ENCODE peak calls at places on chromosome 5, in six cellular contexts. V, S, A, H, T and G are unnamed samples.

GRCh38 chr5:95995947-95996489 is 34.4 kb upstream of the ELL2 start:
- DNase-seq in V (no peak), S (no peak), A (no peak), H (no peak), T (no peak), G (no peak)

GRCh38 chr5:128202320-128202719 is 118.8 kb downstream of the SLC12A2 start:
- DNase-seq in V (no peak), S (no peak), A (no peak), H (no peak), T (peak), G (no peak)

GRCh38 chr5:138748630-138749081 is 4.6 kb upstream of the CTNNA1 start:
- DNase-seq in V (no peak), S (no peak), A (no peak), H (no peak), T (no peak), G (no peak)

GRCh38 chr5:53479656-53480473 is 564 bp upstream of the FST start:
- DNase-seq in V (no peak), S (no peak), A (no peak), H (peak), T (peak), G (no peak)

GRCh38 chr5:115389799-115390382 is 93.4 kb upstream of the CCDC112 start:
- DNase-seq in V (no peak), S (no peak), A (no peak), H (no peak), T (no peak), G (no peak)

GRCh38 chr5:127958421-127959011 is 125.0 kb upstream of the SLC12A2 start:
- DNase-seq in V (peak), S (no peak), A (no peak), H (no peak), T (no peak), G (no peak)

GRCh38 chr5:35393901-35394300 is 163.6 kb upstream of the PRLR start:
- DNase-seq in V (no peak), S (no peak), A (no peak), H (no peak), T (no peak), G (no peak)

GRCh38 chr5:96709152-96709821 is 47.1 kb downstream of the CAST start:
- DNase-seq in V (no peak), S (no peak), A (no peak), H (no peak), T (peak), G (no peak)

GRCh38 chr5:171029401-171029800 is 167.6 kb downstream of the RANBP17 start:
- DNase-seq in V (no peak), S (no peak), A (no peak), H (no peak), T (no peak), G (no peak)

GRCh38 chr5:94908889-94909480 is 290.5 kb downstream of the SLF1 start:
- DNase-seq in V (peak), S (no peak), A (no peak), H (no peak), T (peak), G (no peak)

GRCh38 chr5:86118542-86118941 is 499.2 kb upstream of the COX7C start:
- DNase-seq in V (no peak), S (no peak), A (no peak), H (no peak), T (no peak), G (no peak)

GRCh38 chr5:80193421-80193820 is 62.4 kb downstream of the SERINC5 start:
- DNase-seq in V (no peak), S (no peak), A (no peak), H (no peak), T (no peak), G (no peak)

GRCh38 chr5:35162848-35163770 is 67.2 kb downstream of the PRLR start:
- DNase-seq in V (no peak), S (no peak), A (no peak), H (no peak), T (no peak), G (no peak)

GRCh38 chr5:55919625-55920024 is 68.5 kb downstream of the IL31RA start:
- DNase-seq in V (no peak), S (no peak), A (no peak), H (no peak), T (no peak), G (no peak)

GRCh38 chr5:102152906-102153787 is 142.9 kb downstream of the SLCO4C1 start:
- DNase-seq in V (peak), S (peak), A (no peak), H (no peak), T (no peak), G (no peak)

GRCh38 chr5:38445374-38446028 is 110.9 kb downstream of the LIFR start:
- DNase-seq in V (no peak), S (no peak), A (no peak), H (peak), T (no peak), G (peak)

GRCh38 chr5:97142521-97143254 is at the start of gene LIX1:
- DNase-seq in V (peak), S (peak), A (peak), H (no peak), T (peak), G (no peak)

GRCh38 chr5:36395260-36395659 is 93.6 kb upstream of the RANBP3L start:
- DNase-seq in V (no peak), S (no peak), A (no peak), H (no peak), T (no peak), G (no peak)

GRCh38 chr5:76688836-76689235 is 27.1 kb upstream of the F2R start:
- DNase-seq in V (no peak), S (no peak), A (no peak), H (no peak), T (peak), G (no peak)

GRCh38 chr5:17828709-17829108 is 194.4 kb downstream of the TAF11L14 start:
- DNase-seq in V (no peak), S (no peak), A (no peak), H (no peak), T (no peak), G (no peak)

GRCh38 chr5:151094054-151094858 is 13.4 kb upstream of the TNIP1 start:
- DNase-seq in V (no peak), S (no peak), A (peak), H (no peak), T (no peak), G (no peak)

GRCh38 chr5:87151547-87151946 is 116.1 kb upstream of the RASA1 start:
- DNase-seq in V (no peak), S (no peak), A (no peak), H (no peak), T (peak), G (no peak)

GRCh38 chr5:127988149-127988755 is 95.3 kb upstream of the SLC12A2 start:
- DNase-seq in V (no peak), S (no peak), A (no peak), H (no peak), T (peak), G (no peak)

GRCh38 chr5:141521244-141521781 is 32.4 kb downstream of the PCDHGC5 start:
- DNase-seq in V (no peak), S (peak), A (no peak), H (no peak), T (peak), G (no peak)

GRCh38 chr5:67043789-67044511 is 152.6 kb downstream of the CD180 start:
- DNase-seq in V (no peak), S (no peak), A (no peak), H (no peak), T (no peak), G (no peak)

GRCh38 chr5:68122929-68123328 is 92.6 kb upstream of the PIK3R1 start:
- DNase-seq in V (no peak), S (no peak), A (no peak), H (no peak), T (no peak), G (no peak)

GRCh38 chr5:36164461-36164860 is 12.6 kb downstream of the SKP2 start:
- DNase-seq in V (no peak), S (no peak), A (no peak), H (no peak), T (no peak), G (no peak)